ENCODE peak calls at places on chromosome 3, in four cellular contexts. K is thoracic aorta, T is left ventricle myocardium inferior, D is tibial nerve. I is an unnamed sample.

GRCh38 chr3:169886671-169887070 is 16.9 kb upstream of the LRRC31 start:
- DNase-seq in K (peak), T (peak), D (peak), I (no peak)

GRCh38 chr3:169811606-169812123 is 1.0 kb upstream of the LRRIQ4 start:
- DNase-seq in K (no peak), T (no peak), D (peak), I (no peak)

GRCh38 chr3:52522651-52523251 is 10.9 kb downstream of the NT5DC2 start:
- DNase-seq in K (no peak), T (peak), D (no peak), I (no peak)

GRCh38 chr3:81295906-81296305 is 465.5 kb downstream of the GBE1 start:
- DNase-seq in K (no peak), T (no peak), D (no peak), I (no peak)

GRCh38 chr3:113194747-113195400 is 16.5 kb upstream of the BOC start:
- DNase-seq in K (no peak), T (no peak), D (no peak), I (no peak)

GRCh38 chr3:88142094-88142624 is 7.6 kb upstream of the C3orf38 start:
- DNase-seq in K (no peak), T (no peak), D (no peak), I (no peak)

GRCh38 chr3:78140866-78141658 is 1101.2 kb downstream of the ROBO2 start:
- DNase-seq in K (no peak), T (no peak), D (no peak), I (no peak)

GRCh38 chr3:184039414-184039813 is 7.9 kb downstream of the HTR3D start:
- DNase-seq in K (no peak), T (no peak), D (no peak), I (no peak)

GRCh38 chr3:32109256-32109655 is 2.8 kb downstream of the GPD1L start:
- DNase-seq in K (peak), T (peak), D (peak), I (no peak)

GRCh38 chr3:171876651-171877272 is 33.6 kb downstream of the TMEM212 start:
- DNase-seq in K (no peak), T (no peak), D (no peak), I (no peak)

GRCh38 chr3:196650740-196651311 is 11.3 kb downstream of the NRROS start:
- DNase-seq in K (no peak), T (peak), D (peak), I (no peak)

GRCh38 chr3:141243295-141243707 is 11.7 kb downstream of the PXYLP1 start:
- DNase-seq in K (no peak), T (no peak), D (no peak), I (no peak)

DNA sequence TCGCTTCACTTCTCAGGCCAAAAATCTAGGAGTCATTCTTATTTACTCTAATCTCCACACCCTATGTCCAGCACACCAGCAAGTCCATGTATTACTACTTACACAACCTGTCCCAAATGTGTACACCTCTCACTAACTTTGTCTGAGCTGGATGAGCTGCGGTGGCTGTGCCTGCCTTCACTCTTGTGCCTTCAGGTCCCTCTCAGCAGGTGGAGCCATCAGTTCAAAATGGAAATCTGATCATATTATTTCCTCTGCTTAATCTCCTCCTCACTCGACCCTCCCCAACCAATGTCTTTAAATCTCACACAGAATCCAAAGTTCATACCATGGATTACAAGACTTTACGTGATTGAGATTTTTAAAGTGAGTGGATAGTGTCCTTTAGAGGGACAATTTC is 82.8 kb downstream of the SSR3 start:
- DNase-seq in K (no peak), T (no peak), D (no peak), I (no peak)
- TF ChIP-seq CTCF in K (no peak), T (no peak), D (no peak), I (no peak)

DNA sequence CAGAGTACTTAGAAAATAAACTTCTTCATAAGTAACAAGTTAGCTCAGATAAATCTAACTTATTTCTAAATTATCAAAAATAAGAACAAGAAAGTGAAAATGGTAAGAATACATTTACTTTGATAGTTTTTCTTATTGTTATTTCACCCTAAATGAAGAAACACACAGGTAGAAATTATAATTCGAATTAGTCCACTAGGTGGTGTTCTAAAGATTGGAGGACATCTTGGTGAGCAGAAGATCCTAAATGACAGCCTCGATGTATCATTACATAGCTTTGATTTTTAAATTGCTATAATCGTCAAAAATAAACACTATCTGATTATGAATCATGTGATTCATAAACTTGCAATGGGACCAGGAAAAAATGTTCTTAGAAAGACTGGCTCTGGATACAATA is 280.8 kb upstream of the UBE2E2 start:
- DNase-seq in K (no peak), T (no peak), D (no peak), I (no peak)
- TF ChIP-seq CTCF in K (no peak), T (peak), D (peak), I (no peak)

DNA sequence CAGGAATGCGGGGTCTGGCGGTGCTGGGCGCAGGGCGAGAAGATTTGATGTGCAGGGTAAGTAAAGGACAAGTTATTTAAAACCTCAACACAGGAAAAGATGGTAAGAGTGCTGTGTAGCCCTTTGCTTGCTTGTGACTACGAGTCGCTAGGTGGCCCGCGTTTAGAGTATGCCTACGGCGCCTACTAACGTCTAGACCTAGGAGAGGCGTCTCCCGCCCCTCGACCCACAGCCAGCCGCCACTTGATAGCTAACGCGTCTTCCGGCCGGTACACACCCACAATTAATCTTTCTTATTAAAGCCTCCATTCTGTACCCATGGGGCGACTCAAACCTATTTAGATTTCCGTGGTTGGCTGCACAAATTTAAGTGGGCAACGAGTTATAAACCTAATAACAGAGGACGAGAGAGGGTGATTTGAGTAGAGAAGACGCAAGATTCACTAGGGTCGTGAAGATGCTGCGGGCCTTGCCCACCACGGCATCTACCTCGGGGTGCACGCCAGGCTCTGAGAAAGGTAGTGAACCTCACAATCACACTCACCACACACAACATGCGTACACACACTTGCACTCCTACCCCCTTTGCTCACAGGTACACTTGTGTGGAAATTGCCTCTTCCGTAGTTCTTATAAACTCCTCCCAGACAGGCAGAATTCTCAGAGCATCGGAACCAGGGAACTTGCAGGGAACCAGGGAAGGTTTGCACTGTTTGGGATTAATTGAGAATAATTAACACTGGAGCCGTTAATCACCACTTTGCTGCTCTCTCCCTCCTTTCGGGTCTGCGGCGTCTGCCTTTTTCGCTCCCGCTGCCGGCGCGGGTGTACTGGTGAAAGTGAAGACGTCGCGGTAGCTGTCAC is 12.1 kb downstream of the SOX2 start:
- DNase-seq in K (no peak), T (no peak), D (no peak), I (no peak)
- TF ChIP-seq CTCF in K (no peak), T (no peak), D (no peak), I (no peak)

DNA sequence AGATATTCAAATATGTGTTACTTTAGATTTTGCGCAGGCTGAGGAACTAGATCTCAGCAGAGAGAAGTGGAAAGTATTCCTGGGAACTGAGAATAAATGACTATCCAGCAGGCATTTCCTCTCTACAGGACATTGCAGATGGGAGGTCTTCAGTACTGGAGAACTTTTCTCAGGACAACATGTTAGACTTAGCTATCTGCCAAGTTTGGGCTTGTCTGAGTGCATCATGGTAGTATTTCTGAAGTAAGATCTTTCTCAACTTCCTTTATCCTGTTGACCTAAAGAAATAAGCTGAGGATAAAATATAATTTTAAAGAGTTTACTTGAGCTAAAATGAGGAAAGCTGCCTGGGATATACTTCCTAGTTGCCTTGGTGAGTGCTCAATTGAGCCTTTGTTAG is 167.9 kb upstream of the BCHE start:
- DNase-seq in K (no peak), T (no peak), D (no peak), I (no peak)
- TF ChIP-seq CTCF in K (no peak), T (no peak), D (no peak), I (no peak)

GRCh38 chr3:115931581-115931980 is 308.3 kb downstream of the GAP43 start:
- DNase-seq in K (no peak), T (no peak), D (no peak), I (no peak)

GRCh38 chr3:115932807-115933206 is 309.5 kb downstream of the GAP43 start:
- DNase-seq in K (no peak), T (no peak), D (no peak), I (no peak)

DNA sequence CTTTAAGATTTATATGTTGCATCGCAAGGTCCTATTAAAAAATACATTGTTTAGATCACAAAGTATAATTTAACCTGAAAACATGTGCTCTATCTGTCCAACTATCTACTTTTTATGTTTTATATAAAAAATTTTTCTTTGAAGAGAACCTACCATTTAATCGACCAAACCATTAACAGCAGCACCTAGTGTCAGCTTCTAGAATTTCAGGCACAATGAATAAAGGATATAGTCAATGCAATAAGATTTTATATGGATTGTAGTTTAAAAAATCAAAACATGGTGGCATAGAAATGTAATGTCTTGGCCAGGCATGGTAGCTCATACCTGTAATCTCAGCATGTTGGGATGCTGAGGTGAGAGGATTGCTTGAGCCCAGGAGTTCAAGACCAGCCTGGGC is 313.7 kb downstream of the GAP43 start:
- DNase-seq in K (no peak), T (no peak), D (no peak), I (no peak)
- TF ChIP-seq CTCF in K (no peak), T (peak), D (no peak), I (peak)

GRCh38 chr3:10189557-10190374 is 25.0 kb downstream of the IRAK2 start:
- DNase-seq in K (peak), T (peak), D (peak), I (no peak)
- TF ChIP-seq CTCF in K (no peak), T (no peak), D (no peak), I (no peak)

DNA sequence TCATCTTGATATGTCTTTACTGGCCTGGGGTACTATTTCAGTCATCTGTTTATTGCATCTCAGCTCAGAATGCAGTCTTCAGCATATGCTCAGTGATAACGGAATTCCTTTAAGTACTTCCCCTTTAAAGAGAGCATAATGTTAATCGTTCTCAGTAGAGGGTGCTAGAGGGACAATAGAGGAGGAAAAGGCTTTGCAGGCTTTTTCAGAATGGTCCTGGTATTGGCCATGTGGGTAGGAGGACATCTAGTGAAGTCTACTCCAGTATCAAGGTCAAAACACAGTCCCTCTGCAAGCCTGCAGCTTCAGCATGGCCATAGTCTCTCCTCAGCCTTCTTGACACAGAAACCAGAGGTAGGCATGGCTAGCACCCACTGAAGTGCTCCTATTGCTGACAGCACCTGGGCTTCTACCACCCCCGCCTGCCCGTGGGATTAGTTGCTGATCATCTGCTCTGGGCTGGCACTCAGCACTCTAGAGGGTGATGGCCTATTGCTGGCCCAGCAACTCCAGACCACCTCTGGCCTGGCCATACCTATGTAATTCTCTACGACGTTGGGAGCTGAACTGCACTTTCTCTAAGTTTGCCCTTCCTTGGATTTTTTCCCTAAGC is 65.4 kb downstream of the KCNH8 start:
- DNase-seq in K (no peak), T (no peak), D (no peak), I (no peak)
- TF ChIP-seq CTCF in K (no peak), T (no peak), D (no peak), I (no peak)

GRCh38 chr3:48898383-48899234 is at the start of gene SLC25A20:
- DNase-seq in K (peak), T (peak), D (peak), I (peak)
- TF ChIP-seq CTCF in K (no peak), T (no peak), D (peak), I (no peak)

DNA sequence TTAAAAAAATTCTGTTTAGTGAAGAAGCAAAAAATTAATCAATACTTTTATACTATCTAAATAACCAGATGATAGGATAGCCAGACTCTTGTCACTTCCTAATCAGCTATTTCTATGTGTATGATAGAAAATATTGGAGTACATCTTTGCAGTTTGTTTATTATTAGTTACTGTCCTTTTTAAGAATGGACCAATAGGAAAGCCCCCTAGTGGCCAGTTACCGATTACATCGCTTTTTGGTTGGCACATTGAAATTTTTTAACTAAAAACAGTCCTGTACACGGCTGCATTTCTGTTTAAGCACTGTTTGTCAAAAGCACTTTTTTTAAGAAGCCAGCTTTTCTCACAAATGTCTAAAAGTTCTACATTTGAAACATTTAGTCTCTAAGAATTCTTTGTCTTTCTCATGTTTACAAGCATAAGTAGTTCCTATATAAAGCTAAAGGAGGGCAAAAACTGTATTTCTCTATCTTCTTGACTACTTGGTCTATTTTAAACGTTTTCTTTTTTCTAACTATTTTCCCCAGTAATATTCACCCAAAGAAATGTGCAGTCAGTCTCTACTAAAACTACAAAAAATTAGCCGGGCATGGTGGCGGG is 253.2 kb upstream of the LRTM1 start:
- DNase-seq in K (no peak), T (no peak), D (peak), I (no peak)
- TF ChIP-seq CTCF in K (peak), T (peak), D (peak), I (peak)

DNA sequence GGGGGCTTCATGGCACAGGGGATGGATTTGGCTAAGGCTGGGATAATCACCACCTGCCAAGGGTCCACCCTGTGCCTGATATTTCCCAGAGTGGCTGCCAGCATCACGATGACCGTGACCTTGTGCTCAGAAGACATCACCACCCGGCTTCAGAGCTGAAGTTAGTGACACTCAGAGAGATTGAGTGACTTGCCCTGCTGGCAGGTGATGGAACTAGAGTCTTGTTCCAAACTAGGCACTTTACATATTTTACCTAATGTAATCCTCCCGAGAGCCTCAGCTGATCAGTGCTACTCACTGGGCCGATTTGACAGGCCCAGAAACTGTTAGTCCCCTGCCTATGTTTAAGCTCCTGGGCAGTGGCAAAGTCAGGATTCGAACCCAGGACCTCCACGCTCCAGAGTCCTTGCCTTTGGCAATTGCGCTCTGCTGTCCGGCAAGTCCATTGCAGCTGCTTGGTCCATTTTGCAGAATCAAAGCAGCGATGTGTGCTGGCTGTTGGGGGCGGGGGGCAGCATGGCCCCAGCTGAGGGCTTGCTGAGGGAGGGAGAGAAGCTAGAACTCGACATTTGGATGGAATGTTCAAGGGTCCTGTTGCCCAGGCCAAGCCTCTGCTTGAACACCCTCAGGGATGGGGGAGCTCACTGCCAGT is 74.8 kb upstream of the GATA2 start:
- DNase-seq in K (no peak), T (no peak), D (no peak), I (no peak)
- TF ChIP-seq CTCF in K (no peak), T (no peak), D (no peak), I (peak)